ENCODE peak calls at places on chromosomes 7 and 10, in nine cellular contexts. W is endodermal cell; K is psoas muscle; H is CD8-positive, alpha-beta T cell; E is PC-9; R is right atrium auricular region; T is HAP-1; F is aorta; I is mesendoderm. A is an unnamed sample. For H3K4me1 and H3K36me3, the result is how much of the 10 kb centered on the place peaks cover.

GRCh38 chr7:106629521-106629920 is 31.4 kb downstream of the CCDC71L start:
- DNase-seq in I (no peak), W (no peak), H (no peak), K (no peak), T (no peak), F (no peak), R (no peak), E (no peak), A (no peak)

GRCh38 chr10:70749756-70750155 is 35.4 kb downstream of the TBATA start:
- DNase-seq in I (no peak), H (no peak), R (no peak), F (peak), K (no peak), W (no peak), T (no peak), E (no peak), A (no peak)

GRCh38 chr7:7720193-7720592 is 1.8 kb upstream of the RPA3 start:
- DNase-seq in K (no peak), T (no peak), R (no peak), I (no peak), W (no peak), F (no peak), E (no peak), H (no peak), A (no peak)

GRCh38 chr7:20738517-20739481 is 47.9 kb downstream of the SP8 start:
- DNase-seq in F (no peak), W (no peak), T (no peak), E (no peak), K (no peak), R (no peak), I (no peak), H (no peak), A (no peak)

GRCh38 chr7:522071-522937 is 2.7 kb upstream of the PDGFA start:
- DNase-seq in R (peak), H (peak), F (no peak), T (peak), K (no peak), E (peak), I (peak), W (peak), A (peak)

GRCh38 chr7:107167483-107168232 is 1.1 kb upstream of the HBP1 start:
- DNase-seq in E (peak), I (peak), F (peak), R (no peak), W (no peak), H (no peak), K (no peak), T (peak), A (peak)

GRCh38 chr10:132030898-132031463 is 34.8 kb upstream of the JAKMIP3 start:
- DNase-seq in F (no peak), K (no peak), T (no peak), R (no peak), I (no peak), W (no peak), H (no peak), E (no peak), A (no peak)

GRCh38 chr10:132170561-132171361 is 16.0 kb upstream of the DPYSL4 start:
- DNase-seq in H (no peak), W (no peak), E (no peak), T (no peak), F (peak), K (peak), I (no peak), R (no peak), A (no peak)

GRCh38 chr10:116251602-116252395 is 21.2 kb downstream of the GFRA1 start:
- DNase-seq in F (no peak), T (no peak), K (no peak), W (no peak), I (no peak), E (no peak), R (no peak), H (no peak), A (no peak)

GRCh38 chr10:70145166-70145665 is 1.3 kb downstream of the TYSND1 start:
- DNase-seq in T (no peak), W (peak), H (no peak), R (no peak), F (peak), E (no peak), I (no peak), K (peak), A (peak)

GRCh38 chr10:122112625-122113160 is 123.7 kb downstream of the TACC2 start:
- DNase-seq in K (peak), R (peak), W (peak), I (peak), E (peak), T (peak), F (peak), H (no peak), A (peak)

GRCh38 chr7:25656581-25657026 is 428.3 kb upstream of the NPVF start:
- DNase-seq in I (no peak), E (no peak), T (peak), W (no peak), K (no peak), F (no peak), H (no peak), R (no peak), A (peak)

GRCh38 chr10:132987671-132988571 is 45.6 kb upstream of the CFAP46 start:
- DNase-seq in E (no peak), R (no peak), K (peak), T (no peak), F (peak), I (no peak), H (no peak), W (no peak), A (peak)

GRCh38 chr7:132328047-132328620 is 248.1 kb downstream of the PLXNA4 start:
- DNase-seq in H (no peak), E (no peak), T (no peak), W (no peak), R (no peak), I (no peak), F (no peak), K (no peak), A (peak)

GRCh38 chr10:6336013-6336412 is 133.3 kb downstream of the PFKFB3 start:
- DNase-seq in H (no peak), I (no peak), T (no peak), R (no peak), F (no peak), E (no peak), W (no peak), K (no peak), A (no peak)

GRCh38 chr7:78118470-78118869 is 319.9 kb downstream of the PHTF2 start:
- DNase-seq in T (no peak), I (no peak), H (no peak), K (no peak), E (no peak), W (no peak), F (no peak), R (no peak), A (no peak)

GRCh38 chr7:35390146-35390545 is 136.2 kb upstream of the TBX20 start:
- DNase-seq in T (no peak), K (no peak), I (peak), E (no peak), H (no peak), R (no peak), F (no peak), W (peak), A (no peak)

GRCh38 chr7:35386816-35387429 is 133.0 kb upstream of the TBX20 start:
- DNase-seq in E (no peak), K (no peak), F (no peak), T (no peak), R (peak), I (no peak), W (no peak), H (no peak), A (peak)

GRCh38 chr7:35384761-35385700 is 131.1 kb upstream of the TBX20 start:
- DNase-seq in I (no peak), T (no peak), K (no peak), E (no peak), H (no peak), R (peak), F (no peak), W (no peak), A (no peak)

GRCh38 chr7:35389636-35390035 is 135.7 kb upstream of the TBX20 start:
- DNase-seq in F (no peak), W (no peak), K (no peak), R (no peak), T (no peak), I (no peak), H (no peak), E (peak), A (no peak)

DNA sequence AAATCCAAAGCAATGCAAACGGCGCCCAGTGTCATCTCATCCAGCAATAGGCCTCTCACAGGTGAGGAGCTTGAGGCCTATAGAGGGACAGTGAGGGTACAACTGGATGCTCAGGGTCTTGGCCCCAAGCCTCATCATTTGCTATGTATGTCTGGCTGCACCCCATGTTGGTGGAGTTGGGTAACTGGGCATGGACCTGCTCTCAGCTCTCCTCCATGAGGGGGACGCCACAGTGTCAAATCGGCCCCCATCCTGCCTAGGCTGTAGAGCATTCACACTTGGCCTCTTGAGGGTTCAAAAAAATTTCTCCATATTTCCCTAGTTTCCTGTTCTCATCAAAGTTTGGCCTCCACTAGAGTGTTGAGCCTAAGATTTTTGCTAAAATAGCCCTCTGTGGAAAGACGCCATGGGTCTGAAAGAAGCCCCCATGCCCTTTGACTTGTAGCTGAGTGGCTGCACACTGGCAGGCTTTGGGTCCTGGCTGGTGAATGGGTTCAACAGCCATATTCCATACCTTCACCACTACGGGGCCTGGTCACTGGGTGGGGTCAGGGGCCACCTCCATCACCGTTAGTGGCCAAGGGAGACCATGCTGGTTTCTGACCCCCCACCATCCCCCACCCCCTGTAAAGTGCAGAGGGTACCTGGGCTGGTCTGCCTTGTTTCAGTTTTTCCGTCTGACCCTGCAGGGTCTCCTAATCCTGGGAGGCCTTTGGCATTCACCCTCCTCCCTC is 132.3 kb upstream of the TBX20 start:
- DNase-seq in F (no peak), T (no peak), W (no peak), R (no peak), H (no peak), I (no peak), K (no peak), E (no peak), A (no peak)
- H3K4me3 ChIP-seq in F (no peak), T (no peak), W (no peak), R (no peak), H (no peak), I (no peak), K (no peak), E (no peak), A (no peak)

GRCh38 chr7:30734497-30734896 is 17.4 kb upstream of the INMT start:
- DNase-seq in R (no peak), E (no peak), H (no peak), I (no peak), T (no peak), F (peak), W (peak), K (no peak), A (no peak)
- H3K4me1 ChIP-seq in R (under half), E (under half), H (under half), I (under half), T (under half), F (under half), W (under half), K (under half), A (under half)

DNA sequence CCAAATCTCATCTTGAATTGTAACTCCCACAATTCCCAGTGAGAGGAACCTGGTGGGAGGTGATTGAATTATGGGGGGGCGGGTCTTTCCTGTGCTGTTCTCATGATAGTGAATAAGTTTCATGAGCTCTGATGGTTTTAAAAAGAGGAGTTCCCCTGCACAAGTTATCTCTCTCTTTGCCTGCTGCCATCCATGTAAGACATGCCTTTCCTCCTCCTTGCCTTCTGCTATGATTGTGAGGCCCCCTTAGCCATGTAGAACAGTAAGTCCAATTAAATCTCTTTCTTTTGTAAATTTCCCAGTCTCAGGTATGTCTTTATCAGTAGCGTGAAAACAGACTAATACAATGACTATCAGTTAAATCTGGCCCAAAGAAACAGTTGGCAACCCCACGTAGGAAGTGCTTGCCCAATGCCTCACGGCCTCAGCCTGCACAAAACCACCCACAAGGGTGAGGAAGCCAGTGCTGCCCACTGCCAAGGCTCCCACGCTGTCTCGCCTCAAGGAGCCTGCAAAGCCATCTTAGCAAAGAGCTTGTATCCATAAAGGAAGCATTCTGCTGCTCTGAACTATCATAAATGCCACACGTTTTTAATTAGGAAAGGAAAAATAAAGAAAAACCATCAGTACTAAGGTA is 64.6 kb downstream of the PIK3AP1 start:
- DNase-seq in I (no peak), T (no peak), F (no peak), K (no peak), E (no peak), W (no peak), R (no peak), H (no peak), A (no peak)
- H3K36me3 ChIP-seq in I (under half), T (under half), F (under half), K (under half), E (under half), W (under half), R (under half), H (under half), A (under half)

GRCh38 chr10:91745086-91745831 is 53.0 kb upstream of the TNKS2 start:
- DNase-seq in H (no peak), W (peak), E (no peak), T (no peak), F (no peak), I (peak), R (no peak), K (no peak), A (peak)

GRCh38 chr10:91742189-91742588 is 56.0 kb upstream of the TNKS2 start:
- DNase-seq in K (no peak), W (no peak), R (no peak), H (no peak), I (no peak), T (no peak), F (no peak), E (no peak), A (no peak)

GRCh38 chr10:91743460-91743859 is 54.8 kb upstream of the TNKS2 start:
- DNase-seq in H (no peak), R (no peak), T (no peak), F (no peak), K (no peak), W (no peak), I (no peak), E (no peak), A (no peak)

DNA sequence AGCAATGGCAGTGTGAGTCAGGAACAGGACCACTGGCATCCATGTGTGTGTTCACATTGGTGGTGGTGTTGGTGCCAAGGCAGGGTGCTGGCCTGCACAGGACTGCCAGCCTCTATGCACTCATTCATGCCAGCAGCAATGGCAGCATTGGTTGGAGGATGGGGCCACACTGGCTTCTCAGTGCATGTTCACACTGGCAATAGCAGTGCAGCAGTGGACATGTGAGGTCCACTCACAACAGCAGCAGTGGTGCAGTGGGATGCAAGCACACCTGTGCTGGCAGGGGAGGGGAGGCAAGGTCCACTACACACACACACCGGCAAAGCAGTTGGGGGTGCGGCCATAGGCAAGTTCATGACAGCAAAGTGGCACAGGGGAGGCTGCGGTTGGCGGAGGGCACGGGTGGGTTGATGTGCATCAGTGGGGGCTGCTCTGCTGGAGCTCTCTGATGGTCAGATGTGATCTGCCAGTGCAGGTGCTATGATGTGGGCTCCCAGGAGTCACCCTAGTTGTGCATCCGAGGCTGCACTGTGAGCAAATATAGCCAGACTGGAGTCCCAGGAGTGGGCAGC is 57.8 kb upstream of the TNKS2 start:
- DNase-seq in I (no peak), T (no peak), E (no peak), H (no peak), K (no peak), W (no peak), F (peak), R (no peak), A (no peak)
- H3K4me3 ChIP-seq in I (no peak), T (no peak), E (no peak), H (no peak), K (no peak), W (no peak), F (no peak), R (no peak), A (no peak)

DNA sequence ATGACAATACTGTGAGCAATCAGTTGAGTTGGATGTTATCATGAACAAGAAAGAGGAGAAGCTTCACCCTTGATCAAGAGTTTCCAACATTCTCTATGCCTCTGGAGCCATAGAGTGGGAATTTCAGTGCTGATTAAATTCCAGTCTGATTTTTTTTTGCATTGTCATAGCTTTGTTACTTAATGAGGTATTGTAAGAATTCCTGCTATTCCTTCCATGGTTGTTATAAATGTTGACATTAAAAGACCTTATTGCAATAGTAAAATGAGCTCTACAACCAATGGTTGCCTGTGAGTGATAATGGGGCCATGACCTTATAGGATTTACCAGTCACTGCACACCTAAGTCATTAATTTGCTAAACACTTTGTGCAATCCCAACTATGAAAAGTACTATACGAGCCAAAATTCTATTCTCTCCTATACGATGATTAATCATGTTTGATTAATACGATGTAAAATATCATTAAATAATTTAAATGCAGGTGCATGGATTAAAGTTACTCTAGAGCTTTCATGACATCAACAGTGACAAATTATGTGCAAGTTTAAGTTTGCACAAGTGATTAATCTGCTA is 353.2 kb upstream of the KLF6 start:
- DNase-seq in F (no peak), I (no peak), K (no peak), E (no peak), T (no peak), W (no peak), H (no peak), R (no peak), A (no peak)
- H3K4me1 ChIP-seq in F (under half), I (under half), K (under half), E (under half), T (under half), W (under half), H (under half), R (under half), A (under half)

GRCh38 chr7:152177696-152178404 is 152.4 kb downstream of the GALNT11 start:
- DNase-seq in H (no peak), F (no peak), T (peak), E (no peak), R (no peak), K (no peak), W (no peak), I (no peak), A (no peak)

GRCh38 chr7:152180587-152180986 is 155.1 kb downstream of the GALNT11 start:
- DNase-seq in E (no peak), W (no peak), K (no peak), H (no peak), I (no peak), R (no peak), T (no peak), F (no peak), A (no peak)

GRCh38 chr7:152176797-152177196 is 151.3 kb downstream of the GALNT11 start:
- DNase-seq in I (no peak), H (no peak), K (no peak), E (peak), W (no peak), R (no peak), T (no peak), F (no peak), A (no peak)

GRCh38 chr7:152178405-152179058 is 153.1 kb downstream of the GALNT11 start:
- DNase-seq in F (no peak), R (no peak), H (no peak), I (no peak), T (no peak), W (no peak), K (no peak), E (no peak), A (no peak)

GRCh38 chr7:152180048-152180447 is 154.6 kb downstream of the GALNT11 start:
- DNase-seq in W (no peak), H (no peak), R (no peak), E (no peak), I (no peak), K (no peak), T (no peak), F (no peak), A (no peak)
- H3K36me3 ChIP-seq in W (half or more), H (under half), R (half or more), E (under half), I (under half), K (half or more), T (half or more), F (under half), A (half or more)

GRCh38 chr10:3850999-3851937 is 66.3 kb upstream of the KLF6 start:
- DNase-seq in T (no peak), W (no peak), K (no peak), R (peak), I (peak), E (peak), H (no peak), F (no peak), A (no peak)

GRCh38 chr10:3856593-3856992 is 71.6 kb upstream of the KLF6 start:
- DNase-seq in T (no peak), F (no peak), E (no peak), W (no peak), R (no peak), I (no peak), H (no peak), K (no peak), A (no peak)

GRCh38 chr10:3852147-3852904 is 67.3 kb upstream of the KLF6 start:
- DNase-seq in K (peak), F (peak), W (no peak), H (peak), E (peak), R (peak), T (no peak), I (peak), A (no peak)

GRCh38 chr10:3853547-3853989 is 68.6 kb upstream of the KLF6 start:
- DNase-seq in R (peak), E (no peak), T (no peak), I (no peak), W (no peak), F (no peak), K (no peak), H (no peak), A (no peak)

DNA sequence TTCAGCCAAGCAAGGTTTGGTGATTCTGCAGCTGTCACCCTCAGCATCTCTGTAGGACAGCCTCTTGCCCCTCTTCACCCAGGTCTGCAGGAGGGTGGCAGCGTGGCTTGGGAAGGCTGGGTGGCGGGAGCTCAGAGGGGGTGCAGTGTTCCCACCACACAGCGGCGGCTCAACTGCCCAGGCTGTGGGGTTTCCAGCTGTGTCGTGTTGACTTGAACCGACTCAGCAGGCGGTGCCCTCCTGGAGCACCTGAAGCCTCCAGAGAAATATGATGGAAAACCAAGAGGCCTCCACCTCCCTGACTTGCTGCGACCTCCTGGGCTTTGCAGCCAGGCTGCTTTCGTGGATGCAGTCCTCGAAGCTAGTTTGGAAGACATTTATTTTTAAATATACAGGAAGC is 68.0 kb upstream of the KLF6 start:
- DNase-seq in R (no peak), F (peak), H (no peak), E (no peak), W (no peak), T (no peak), I (no peak), K (no peak), A (no peak)
- H3K4me3 ChIP-seq in R (no peak), F (no peak), H (no peak), E (no peak), W (no peak), T (no peak), I (no peak), K (no peak), A (no peak)

A was measured in cardiac muscle cell.